ENCODE peak calls at places on chromosomes 5 and 9, in four cellular contexts. Y is HepG2, P is K562, D is H1. L is an unnamed sample.

GRCh38 chr5:14545308-14545707 is 36.3 kb upstream of the OTULINL start:
- DNase-seq in Y (no peak), D (no peak), P (no peak), L (no peak)

GRCh38 chr9:117555964-117556629 is 141.2 kb upstream of the ASTN2 start:
- DNase-seq in Y (peak), D (peak), P (peak), L (peak)

GRCh38 chr9:101449071-101449721 is 13.6 kb upstream of the ALDOB start:
- DNase-seq in D (peak), P (peak), Y (no peak), L (peak)

GRCh38 chr9:114559830-114560520 is 27.6 kb upstream of the ATP6V1G1 start:
- DNase-seq in D (no peak), P (no peak), Y (peak), L (no peak)

GRCh38 chr5:150604894-150605440 is 35.5 kb upstream of the SYNPO start:
- DNase-seq in P (no peak), Y (no peak), D (no peak), L (no peak)

GRCh38 chr9:69469136-69469535 is 144.1 kb downstream of the ENTREP1 start:
- DNase-seq in Y (no peak), D (no peak), P (no peak), L (no peak)

GRCh38 chr5:118802335-118802734 is 186.0 kb downstream of the DTWD2 start:
- DNase-seq in D (no peak), P (no peak), Y (no peak), L (no peak)

GRCh38 chr5:88886756-88887741 is 4.1 kb upstream of the MEF2C start:
- DNase-seq in Y (no peak), D (no peak), P (no peak), L (no peak)

GRCh38 chr5:2751592-2752021 is at the start of gene IRX2:
- DNase-seq in P (no peak), D (peak), Y (no peak), L (peak)

GRCh38 chr5:52560366-52560765 is 227.3 kb upstream of the ITGA1 start:
- DNase-seq in D (no peak), Y (no peak), P (no peak), L (no peak)

GRCh38 chr5:8842906-8843590 is 702.8 kb downstream of the SEMA5A start:
- DNase-seq in P (no peak), Y (no peak), D (no peak), L (no peak)
- TF ChIP-seq RAD21 in P (no peak), Y (no peak), D (peak), L (peak)

GRCh38 chr9:73179594-73179993 is 27.9 kb downstream of the ANXA1 start:
- DNase-seq in Y (no peak), D (no peak), P (no peak), L (peak)

GRCh38 chr9:73176450-73176875 is 24.8 kb downstream of the ANXA1 start:
- DNase-seq in D (no peak), P (no peak), Y (no peak), L (peak)

GRCh38 chr9:73178044-73178443 is 26.4 kb downstream of the ANXA1 start:
- DNase-seq in Y (no peak), D (no peak), P (no peak), L (no peak)

GRCh38 chr9:73183917-73184861 is 32.5 kb downstream of the ANXA1 start:
- DNase-seq in D (no peak), P (peak), Y (peak), L (peak)

DNA sequence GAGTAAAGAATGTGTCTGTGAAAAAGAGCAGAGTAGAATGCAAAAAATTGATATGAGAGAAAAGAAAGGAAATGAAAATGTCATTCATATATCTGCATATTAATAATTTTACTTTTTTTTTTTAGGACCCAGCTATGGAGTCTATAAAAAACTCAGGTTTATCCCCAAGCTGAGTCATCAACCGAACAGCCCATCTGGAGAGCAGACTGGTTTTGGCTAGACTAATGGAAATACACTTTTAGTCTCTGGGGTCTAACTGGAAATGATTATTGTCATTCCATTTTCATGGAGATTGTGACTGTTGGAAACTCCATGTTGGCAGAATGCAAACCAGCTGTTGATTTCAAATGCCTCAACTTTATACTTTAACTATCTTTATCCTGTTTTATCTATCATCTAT is 28.7 kb downstream of the ANXA1 start:
- DNase-seq in P (no peak), D (no peak), Y (no peak), L (no peak)
- TF ChIP-seq JUN in P (no peak), D (no peak), Y (no peak), L (no peak)

DNA sequence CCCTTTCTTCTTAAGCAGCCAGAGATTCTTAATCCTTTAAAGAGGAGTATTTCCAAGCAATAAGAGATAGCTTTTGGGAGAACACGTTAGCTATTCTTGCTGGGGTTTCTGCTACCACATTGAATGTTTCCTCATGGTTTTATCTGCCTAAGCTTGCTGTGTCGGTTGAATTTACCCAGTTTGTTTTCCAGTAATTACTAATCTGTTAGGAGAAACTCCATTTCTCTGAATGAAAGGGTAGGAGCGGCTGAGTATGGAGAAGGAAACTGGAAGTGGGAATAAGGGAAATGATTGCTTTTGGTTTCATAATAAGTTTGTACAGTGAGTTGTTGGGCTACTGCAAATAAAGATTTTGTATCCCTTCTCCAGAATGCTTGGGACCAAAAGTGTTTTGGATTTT is 1.2 kb downstream of the JAK2 start:
- DNase-seq in P (no peak), D (no peak), Y (no peak), L (no peak)
- TF ChIP-seq RAD21 in P (no peak), D (no peak), Y (no peak), L (no peak)

GRCh38 chr9:131402738-131403492 is 9.0 kb downstream of the PRRC2B start:
- DNase-seq in Y (peak), D (no peak), P (peak), L (peak)
- TF ChIP-seq JUN in Y (no peak), D (no peak), P (no peak), L (no peak)

GRCh38 chr9:36345103-36345846 is 54.8 kb downstream of the RNF38 start:
- DNase-seq in Y (no peak), D (no peak), P (peak), L (no peak)

GRCh38 chr9:36337002-36337401 is 63.1 kb downstream of the RNF38 start:
- DNase-seq in P (no peak), D (no peak), Y (no peak), L (no peak)

GRCh38 chr9:36337865-36338264 is 62.2 kb downstream of the RNF38 start:
- DNase-seq in D (no peak), Y (no peak), P (no peak), L (no peak)

GRCh38 chr9:36346578-36346977 is 53.5 kb downstream of the RNF38 start:
- DNase-seq in Y (no peak), D (no peak), P (no peak), L (no peak)

DNA sequence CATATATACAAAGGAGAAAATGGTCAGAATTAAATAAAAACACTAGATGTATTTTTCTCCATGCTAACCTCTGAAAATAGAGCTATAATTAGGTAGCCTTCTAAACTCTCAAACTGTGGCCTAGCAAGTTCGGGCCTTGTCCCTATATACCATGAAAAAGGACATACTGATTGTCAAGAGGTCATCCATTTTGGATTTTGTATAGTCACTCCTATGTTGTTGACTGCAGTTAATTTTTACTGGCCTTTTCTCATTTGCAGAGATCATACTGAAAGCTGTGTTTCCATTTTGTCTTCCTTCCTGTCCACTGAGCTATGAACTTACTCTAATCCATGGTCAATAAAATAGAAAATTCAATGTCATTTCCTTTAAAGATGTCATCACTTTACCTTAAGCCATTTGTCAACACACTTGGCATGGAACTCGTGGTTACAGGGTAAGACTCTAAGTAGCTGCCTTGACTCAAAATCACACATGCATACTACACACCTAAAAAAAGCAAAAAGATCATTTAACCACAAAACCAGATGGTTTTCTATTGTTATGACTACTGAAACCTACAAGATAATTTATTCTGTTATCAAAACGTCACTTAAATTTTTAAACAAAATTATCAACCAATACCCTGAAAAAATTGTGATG is 58.0 kb downstream of the RNF38 start:
- DNase-seq in Y (no peak), P (no peak), D (no peak), L (no peak)
- TF ChIP-seq RAD21 in Y (no peak), P (no peak), D (no peak), L (no peak)

GRCh38 chr9:5531251-5531972 is 21.1 kb downstream of the PDCD1LG2 start:
- DNase-seq in P (no peak), D (no peak), Y (no peak), L (no peak)
- TF ChIP-seq JUN in P (no peak), D (no peak), Y (no peak), L (no peak)

GRCh38 chr5:125269926-125270325 is 523.5 kb upstream of the ZNF608 start:
- DNase-seq in Y (no peak), P (no peak), D (no peak), L (no peak)
- TF ChIP-seq RAD21 in Y (no peak), P (no peak), D (no peak), L (no peak)

L was measured in A549.